ENCODE peak calls at places on chromosomes 11 and 22, in four cellular contexts. I is epithelial cell of esophagus, A is MG63, G is prostate gland. Z is an unnamed sample.

GRCh38 chr11:14288189-14288935 is 70.6 kb downstream of the RRAS2 start:
- DNase-seq in I (peak; percentile 51), A (no peak), G (peak; percentile 30), Z (peak; percentile 91)

GRCh38 chr22:49753961-49754673 is 73.6 kb downstream of the BRD1 start:
- DNase-seq in I (no peak), A (no peak), G (no peak), Z (no peak)

GRCh38 chr11:45104790-45105084 is 41.7 kb upstream of the PRDM11 start:
- DNase-seq in I (no peak), A (no peak), G (no peak), Z (no peak)

GRCh38 chr22:50710221-50710620 is 27.8 kb upstream of the ACR start:
- DNase-seq in I (no peak), A (no peak), G (no peak), Z (no peak)

GRCh38 chr11:55707029-55707428 is 45.0 kb downstream of the OR4C6 start:
- DNase-seq in I (peak; percentile 62), A (no peak), G (no peak), Z (peak; percentile 18)

GRCh38 chr11:68009391-68010000 is 631 bp upstream of the ALDH3B1 start:
- DNase-seq in I (peak; percentile 30), A (no peak), G (no peak), Z (no peak)

GRCh38 chr22:44623771-44624510 is 78.1 kb upstream of the PRR5 start:
- DNase-seq in I (peak; percentile 57), A (peak; percentile 46), G (no peak), Z (no peak)

GRCh38 chr11:65809496-65809895 is 22.6 kb downstream of the OVOL1 start:
- DNase-seq in I (no peak), A (no peak), G (no peak), Z (no peak)